ENCODE peak calls at places on chromosomes 5 and 9, in four cellular contexts. J is neural progenitor cell; Y is fibroblast of lung; C is CD4-positive, alpha-beta memory T cell. M is an unnamed sample.

GRCh38 chr5:115170128-115170923 is 618 bp upstream of the TRIM36 start:
- DNase-seq in C (no peak), Y (no peak), J (peak; percentile 83), M (no peak)

GRCh38 chr5:171680485-171680884 is 105.1 kb upstream of the SMIM23 start:
- DNase-seq in J (no peak), C (no peak), Y (no peak), M (no peak)

GRCh38 chr5:39216621-39217020 is 2.7 kb downstream of the FYB1 start:
- DNase-seq in J (no peak), Y (no peak), C (no peak), M (no peak)

GRCh38 chr5:152532714-152533113 is 127.6 kb upstream of the NMUR2 start:
- DNase-seq in Y (peak; percentile 76), C (peak; percentile 16), J (peak; percentile 81), M (peak; percentile 29)

GRCh38 chr9:133106511-133107244 is 14.4 kb downstream of the RALGDS start:
- DNase-seq in J (no peak), Y (no peak), C (no peak), M (no peak)

GRCh38 chr9:84782228-84782866 is 112.8 kb downstream of the NTRK2 start:
- DNase-seq in J (no peak), Y (no peak), C (no peak), M (no peak)

GRCh38 chr5:35647128-35647527 is 29.5 kb downstream of the SPEF2 start:
- DNase-seq in J (no peak), Y (no peak), C (no peak), M (no peak)

GRCh38 chr5:106454651-106455415 is 1215.9 kb downstream of the EFNA5 start:
- DNase-seq in J (peak; percentile 76), C (no peak), Y (peak; percentile 52), M (peak; percentile 52)

GRCh38 chr5:31671339-31671741 is 32.4 kb downstream of the PDZD2 start:
- DNase-seq in J (no peak), Y (no peak), C (no peak), M (no peak)

GRCh38 chr9:130561056-130561455 is 18.3 kb upstream of the FUBP3 start:
- DNase-seq in Y (no peak), J (no peak), C (no peak), M (no peak)

GRCh38 chr9:119003218-119003617 is 366.0 kb downstream of the BRINP1 start:
- DNase-seq in J (no peak), Y (no peak), C (no peak), M (no peak)

GRCh38 chr9:107945961-107946360 is 456.4 kb upstream of the KLF4 start:
- DNase-seq in J (no peak), C (no peak), Y (no peak), M (no peak)

GRCh38 chr5:144469106-144469505 is 298.4 kb downstream of the KCTD16 start:
- DNase-seq in C (no peak), J (no peak), Y (no peak), M (no peak)

GRCh38 chr9:89357331-89358197 is 39.3 kb downstream of the SECISBP2 start:
- DNase-seq in C (no peak), Y (no peak), J (no peak), M (no peak)

GRCh38 chr5:5891350-5891749 is 468.9 kb downstream of the ICE1 start:
- DNase-seq in Y (no peak), C (no peak), J (no peak), M (no peak)

GRCh38 chr5:59285300-59286017 is 608.1 kb downstream of the PDE4D start:
- DNase-seq in J (no peak), Y (no peak), C (no peak), M (no peak)

GRCh38 chr5:29780401-29780800 is 1413.1 kb upstream of the CDH6 start:
- DNase-seq in J (no peak), C (no peak), Y (no peak), M (no peak)

GRCh38 chr9:98600631-98601030 is 108.1 kb downstream of the GABBR2 start:
- DNase-seq in Y (no peak), C (no peak), J (no peak), M (no peak)

GRCh38 chr5:113162770-113163169 is 186.2 kb downstream of the DCP2 start:
- DNase-seq in Y (peak; percentile 44), J (no peak), C (no peak), M (no peak)

GRCh38 chr5:139886213-139886612 is 90.6 kb downstream of the PSD2 start:
- DNase-seq in Y (no peak), C (no peak), J (no peak), M (no peak)

GRCh38 chr5:141192110-141192725 is at the start of gene PCDHB10:
- DNase-seq in C (no peak), J (peak; percentile 80), Y (peak; percentile 8), M (peak; percentile 39)

GRCh38 chr5:78569441-78569840 is 79.1 kb downstream of the LHFPL2 start:
- DNase-seq in C (no peak), J (peak; percentile 27), Y (peak; percentile 92), M (no peak)

GRCh38 chr5:93579561-93580386 is 1.2 kb downstream of the NR2F1-AS1 start:
- DNase-seq in C (no peak), J (peak; percentile 76), Y (peak; percentile 59), M (peak; percentile 67)
- H3K4me1 ChIP-seq in C (peaks cover 48% of the 10 kb centered on the region), J (peaks cover 46% of the 10 kb centered on the region), Y (peaks cover 21% of the 10 kb centered on the region), M (peaks cover 16% of the 10 kb centered on the region)

DNA sequence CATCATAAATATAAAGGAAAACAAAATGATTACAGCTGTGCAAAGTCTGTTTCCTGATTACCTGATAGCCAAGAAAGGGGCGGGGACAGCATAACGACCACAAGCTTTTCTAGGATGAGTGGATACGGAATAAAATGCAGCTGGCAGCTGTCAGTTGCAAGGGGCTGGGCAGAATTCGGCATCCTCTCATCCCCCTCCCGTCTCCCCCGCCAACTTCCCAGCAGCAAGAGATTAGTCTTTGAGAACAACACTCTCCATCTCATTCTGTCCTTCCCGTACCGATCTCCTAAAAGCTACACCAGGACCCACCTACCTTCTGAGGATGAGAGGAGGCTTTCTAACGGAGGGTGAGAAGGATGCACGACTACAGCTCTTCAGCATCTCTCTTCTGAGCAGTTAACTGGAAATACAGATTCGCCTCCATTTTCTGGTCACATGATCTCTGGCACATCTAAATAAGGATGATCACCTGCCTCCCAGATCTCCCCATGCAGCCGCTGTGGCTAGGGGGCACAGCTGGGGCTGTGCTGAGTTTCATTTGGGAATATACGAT is 72.4 kb upstream of the PCA3 start:
- DNase-seq in J (peak; percentile 39), Y (peak; percentile 28), C (no peak), M (no peak)
- H3K4me3 ChIP-seq in J (peak overlapping the region; percentile 49), Y (no peak overlapping the region), C (no peak overlapping the region), M (no peak overlapping the region)

GRCh38 chr9:99682378-99682777 is 139.3 kb upstream of the NR4A3 start:
- DNase-seq in Y (no peak), C (no peak), J (no peak), M (no peak)

GRCh38 chr9:99678550-99678949 is 143.1 kb upstream of the NR4A3 start:
- DNase-seq in C (no peak), J (no peak), Y (no peak), M (no peak)

GRCh38 chr9:99681113-99681512 is 140.6 kb upstream of the NR4A3 start:
- DNase-seq in Y (no peak), C (no peak), J (no peak), M (no peak)

GRCh38 chr9:99682870-99683269 is 138.8 kb upstream of the NR4A3 start:
- DNase-seq in C (no peak), J (no peak), Y (no peak), M (no peak)

DNA sequence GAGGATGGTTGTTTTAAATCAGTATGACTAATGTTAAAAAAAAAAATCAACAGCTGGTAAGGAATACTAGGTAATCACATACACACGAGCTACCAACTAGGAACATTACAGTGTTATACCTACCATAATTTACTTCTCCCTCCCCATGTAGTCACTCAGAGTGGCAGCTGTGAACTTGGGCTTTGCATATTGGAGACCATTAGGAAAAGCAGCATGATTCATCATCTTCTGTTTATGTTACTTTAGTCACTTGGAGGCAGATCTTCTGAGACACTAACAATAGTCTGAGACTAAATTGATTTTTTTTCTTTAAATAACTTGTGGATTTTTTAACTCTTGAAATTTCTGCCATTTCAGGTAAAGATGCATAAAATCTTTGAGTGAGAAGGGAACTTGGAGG is 141.5 kb upstream of the NR4A3 start:
- DNase-seq in Y (peak; percentile 58), C (no peak), J (no peak), M (no peak)
- H3K9me3 ChIP-seq in Y (no peaks in the 10 kb centered on the region), C (no peaks in the 10 kb centered on the region), J (no peaks in the 10 kb centered on the region), M (no peaks in the 10 kb centered on the region)

DNA sequence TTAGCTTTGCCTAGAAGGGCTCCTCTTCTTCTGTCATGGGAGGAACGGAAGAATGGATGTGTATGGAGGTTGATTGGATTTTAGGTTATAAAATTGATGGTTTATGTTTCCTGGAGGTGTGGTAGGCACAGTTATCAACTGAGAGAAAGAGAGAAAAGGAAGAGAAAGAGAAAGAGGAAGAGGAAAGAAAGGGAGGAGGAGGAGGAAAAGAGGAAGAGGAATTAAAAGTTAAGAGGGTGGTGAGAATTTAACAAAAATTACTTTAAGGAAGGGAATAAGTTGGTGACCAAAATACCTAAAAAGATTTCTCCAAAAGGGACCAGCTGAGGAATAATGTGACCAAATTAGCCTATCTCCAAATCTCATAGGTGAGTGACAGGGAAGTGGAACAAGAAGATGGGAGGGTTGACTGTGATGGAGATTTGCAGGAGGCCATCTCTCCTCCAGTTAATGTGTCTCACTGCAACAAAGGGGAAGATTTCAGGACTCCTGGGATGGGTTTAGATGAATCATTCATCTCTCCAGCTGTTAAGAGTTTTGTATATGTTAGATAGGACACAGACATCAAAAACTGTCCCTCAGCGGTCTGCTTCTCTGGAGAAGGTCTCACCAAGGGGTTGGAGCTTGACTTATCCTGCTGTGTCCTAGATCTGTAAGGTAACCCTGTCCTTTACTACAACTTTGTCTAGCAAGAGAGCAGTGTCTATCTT is 76.0 kb upstream of the TMC1 start:
- DNase-seq in C (no peak), Y (no peak), J (no peak), M (no peak)
- H3K4me1 ChIP-seq in C (peaks cover 36% of the 10 kb centered on the region), Y (peaks cover 14% of the 10 kb centered on the region), J (peaks cover 10% of the 10 kb centered on the region), M (peaks cover 18% of the 10 kb centered on the region)

GRCh38 chr9:112532427-112532826 is 45.8 kb downstream of the KIAA1958 start:
- DNase-seq in Y (peak; percentile 89), J (no peak), C (no peak), M (no peak)

GRCh38 chr9:112531666-112532282 is 45.1 kb downstream of the KIAA1958 start:
- DNase-seq in Y (no peak), C (no peak), J (no peak), M (no peak)

GRCh38 chr9:112526973-112527372 is 40.3 kb downstream of the KIAA1958 start:
- DNase-seq in Y (no peak), C (no peak), J (no peak), M (no peak)

GRCh38 chr9:112527959-112528358 is 41.3 kb downstream of the KIAA1958 start:
- DNase-seq in C (no peak), J (no peak), Y (no peak), M (no peak)

GRCh38 chr9:112529316-112529715 is 42.7 kb downstream of the KIAA1958 start:
- DNase-seq in C (no peak), Y (no peak), J (no peak), M (no peak)
- H3K4me3 ChIP-seq in C (no peak overlapping the region), Y (no peak overlapping the region), J (no peak overlapping the region), M (no peak overlapping the region)